ENCODE peak calls at places on chromosomes 13 and 19, in seven cellular contexts. H is T-helper 17 cell; E is occipital lobe; V is fibroblast of pulmonary artery; Y is stimulated activated CD4-positive, alpha-beta T cell treated with anti-CD3 and anti-CD28 coated beads, Interleukin-2, amount 100 ng/mL, for 4 hours; X is stimulated activated naive CD8-positive, alpha-beta T cell treated with anti-CD3 and anti-CD28 coated beads, Interleukin-15, Interleukin-2, amounts not matched to agents 100 U/mL and 50 U/mL, for 24 hours; G is hippocampal formation. J is an unnamed sample.

GRCh38 chr13:96214804-96215445 is 125.0 kb downstream of the HS6ST3 start:
- DNase-seq in H (no peak), E (no peak), V (peak), Y (no peak), X (no peak), G (no peak), J (no peak)

GRCh38 chr19:29923653-29924052 is 18.4 kb upstream of the URI1 start:
- DNase-seq in H (no peak), E (no peak), V (no peak), Y (no peak), X (no peak), G (no peak), J (no peak)

GRCh38 chr13:112697756-112698655 is 8.2 kb downstream of the ATP11A start:
- DNase-seq in H (no peak), E (no peak), V (no peak), Y (no peak), X (no peak), G (no peak), J (no peak)

GRCh38 chr13:48749144-48749543 is 95.4 kb downstream of the CYSLTR2 start:
- DNase-seq in H (no peak), E (no peak), V (peak), Y (no peak), X (no peak), G (no peak), J (no peak)

GRCh38 chr19:281992-282391 is 9.2 kb downstream of the PLPP2 start:
- DNase-seq in H (no peak), E (no peak), V (no peak), Y (no peak), X (no peak), G (no peak), J (no peak)

GRCh38 chr19:40283414-40284250 is 1.5 kb downstream of the AKT2 start:
- DNase-seq in H (no peak), E (no peak), V (peak), Y (no peak), X (no peak), G (no peak), J (peak)

GRCh38 chr19:8196271-8196908 is 12.8 kb upstream of the CERS4 start:
- DNase-seq in H (no peak), E (no peak), V (no peak), Y (no peak), X (peak), G (no peak), J (no peak)

GRCh38 chr13:75788494-75788991 is 152.4 kb downstream of the LMO7 start:
- DNase-seq in H (no peak), E (no peak), V (peak), Y (no peak), X (no peak), G (no peak), J (peak)

GRCh38 chr13:45422731-45423130 is 4.6 kb upstream of the SLC25A30 start:
- DNase-seq in H (no peak), E (no peak), V (no peak), Y (no peak), X (no peak), G (no peak), J (no peak)

GRCh38 chr19:19567391-19567790 is 29.3 kb downstream of the CILP2 start:
- DNase-seq in H (no peak), E (no peak), V (no peak), Y (no peak), X (no peak), G (no peak), J (no peak)

GRCh38 chr19:34480971-34481821 is at the start of gene WTIP:
- DNase-seq in H (no peak), E (no peak), V (peak), Y (no peak), X (no peak), G (no peak), J (peak)

GRCh38 chr13:45705145-45705695 is 3.1 kb downstream of the CBY2 start:
- DNase-seq in H (no peak), E (no peak), V (no peak), Y (no peak), X (no peak), G (no peak), J (no peak)

GRCh38 chr13:71799320-71799719 is 67.7 kb downstream of the DACH1 start:
- DNase-seq in H (no peak), E (no peak), V (no peak), Y (no peak), X (no peak), G (no peak), J (no peak)

GRCh38 chr19:10228925-10229324 is 2.2 kb downstream of the S1PR2 start:
- DNase-seq in H (peak), E (no peak), V (peak), Y (peak), X (peak), G (no peak), J (peak)

GRCh38 chr13:44976949-44977583 is 12.2 kb downstream of the NUFIP1 start:
- DNase-seq in H (no peak), E (no peak), V (peak), Y (no peak), X (no peak), G (no peak), J (peak)

GRCh38 chr13:66375756-66376155 is 854.4 kb downstream of the PCDH9 start:
- DNase-seq in H (no peak), E (no peak), V (no peak), Y (no peak), X (no peak), G (no peak), J (no peak)

GRCh38 chr13:35926859-35927530 is 204.2 kb downstream of the DCLK1 start:
- DNase-seq in H (no peak), E (no peak), V (no peak), Y (no peak), X (no peak), G (no peak), J (no peak)

GRCh38 chr19:56097306-56097705 is 23.8 kb downstream of the ZNF787 start:
- DNase-seq in H (no peak), E (no peak), V (no peak), Y (no peak), X (no peak), G (no peak), J (no peak)

GRCh38 chr13:90618133-90618532 is 729.4 kb upstream of the MIR17HG start:
- DNase-seq in H (no peak), E (no peak), V (no peak), Y (no peak), X (no peak), G (no peak), J (no peak)

GRCh38 chr13:43014162-43014561 is 9.2 kb upstream of the DNAJC15 start:
- DNase-seq in H (no peak), E (no peak), V (no peak), Y (no peak), X (no peak), G (no peak), J (no peak)

GRCh38 chr13:19181621-19182485 is at the start of gene TUBA3C:
- DNase-seq in H (no peak), E (no peak), V (no peak), Y (no peak), X (no peak), G (no peak), J (no peak)

GRCh38 chr19:47229674-47230121 is 1.3 kb downstream of the BBC3 start:
- DNase-seq in H (no peak), E (peak), V (peak), Y (no peak), X (no peak), G (peak), J (peak)

GRCh38 chr13:41942462-41943094 is 18.3 kb downstream of the VWA8 start:
- DNase-seq in H (no peak), E (no peak), V (peak), Y (no peak), X (no peak), G (no peak), J (peak)

GRCh38 chr19:51750381-51751124 is 1.1 kb downstream of the FPR1 start:
- DNase-seq in H (no peak), E (no peak), V (no peak), Y (no peak), X (no peak), G (no peak), J (no peak)

J was measured in dermis blood vessel endothelial cell.